ENCODE peak calls at places on chromosomes 13 and 19, in ten cellular contexts. B is amygdala; Z is naive thymus-derived CD8-positive, alpha-beta T cell; H is effector CD4-positive, alpha-beta T cell; I is EL; L is uterus; W is ovary; D is adrenal gland; O is NCI-H1436; C is activated naive CD8-positive, alpha-beta T cell treated with anti-CD3 and anti-CD28 coated beads for 36 hours. X is an unnamed sample.

GRCh38 chr13:46184277-46184699 is 2.3 kb upstream of the LCP1 start:
- DNase-seq in B (no peak), Z (peak), H (peak), I (peak), L (no peak), W (no peak), D (no peak), O (no peak), C (peak), X (no peak)

GRCh38 chr13:42803563-42804212 is 22.3 kb downstream of the FAM216B start:
- DNase-seq in B (no peak), Z (no peak), H (no peak), I (no peak), L (no peak), W (no peak), D (no peak), O (no peak), C (no peak), X (no peak)

GRCh38 chr13:28622286-28622685 is 36.6 kb upstream of the POMP start:
- DNase-seq in B (no peak), Z (no peak), H (no peak), I (no peak), L (no peak), W (no peak), D (peak), O (no peak), C (no peak), X (no peak)

GRCh38 chr19:45506991-45507863 is at the start of gene VASP:
- DNase-seq in B (peak), Z (peak), H (peak), I (peak), L (peak), W (peak), D (peak), O (peak), C (peak), X (peak)

GRCh38 chr13:23776698-23777570 is 112.3 kb downstream of the MIPEP start:
- DNase-seq in B (no peak), Z (no peak), H (no peak), I (no peak), L (no peak), W (no peak), D (no peak), O (no peak), C (no peak), X (no peak)

GRCh38 chr19:7505288-7505681 is 10.6 kb upstream of the ZNF358 start:
- DNase-seq in B (no peak), Z (no peak), H (no peak), I (no peak), L (no peak), W (no peak), D (no peak), O (peak), C (no peak), X (no peak)

GRCh38 chr13:23578411-23579071 is 8.3 kb downstream of the TNFRSF19 start:
- DNase-seq in B (no peak), Z (no peak), H (peak), I (peak), L (peak), W (peak), D (peak), O (peak), C (peak), X (peak)

GRCh38 chr13:51613535-51613934 is 29.3 kb downstream of the WDFY2 start:
- DNase-seq in B (no peak), Z (no peak), H (no peak), I (no peak), L (no peak), W (no peak), D (no peak), O (no peak), C (no peak), X (no peak)

GRCh38 chr19:6039541-6040225 is 61.7 kb upstream of the RANBP3 start:
- DNase-seq in B (no peak), Z (no peak), H (no peak), I (no peak), L (peak), W (no peak), D (no peak), O (no peak), C (no peak), X (peak)

GRCh38 chr19:6687117-6687516 is 17.2 kb upstream of the TNFSF14 start:
- DNase-seq in B (no peak), Z (no peak), H (no peak), I (no peak), L (no peak), W (no peak), D (no peak), O (no peak), C (no peak), X (no peak)

GRCh38 chr19:30287973-30288372 is 84.2 kb upstream of the ZNF536 start:
- DNase-seq in B (no peak), Z (no peak), H (no peak), I (no peak), L (no peak), W (no peak), D (no peak), O (no peak), C (no peak), X (no peak)

GRCh38 chr19:8335343-8336071 is 7.6 kb downstream of the KANK3 start:
- DNase-seq in B (no peak), Z (no peak), H (no peak), I (no peak), L (no peak), W (no peak), D (no peak), O (peak), C (peak), X (no peak)

GRCh38 chr13:103625194-103625593 is 559.0 kb upstream of the SLC10A2 start:
- DNase-seq in B (no peak), Z (no peak), H (no peak), I (no peak), L (no peak), W (no peak), D (no peak), O (no peak), C (no peak), X (no peak)

GRCh38 chr19:36449059-36449670 is 30.7 kb upstream of the ZFP82 start:
- DNase-seq in B (no peak), Z (no peak), H (no peak), I (peak), L (no peak), W (no peak), D (no peak), O (no peak), C (no peak), X (no peak)

GRCh38 chr13:41017153-41017552 is 2.0 kb downstream of the ELF1 start:
- DNase-seq in B (peak), Z (peak), H (no peak), I (no peak), L (no peak), W (no peak), D (no peak), O (no peak), C (no peak), X (no peak)

GRCh38 chr19:1214299-1214861 is 8.8 kb downstream of the STK11 start:
- DNase-seq in B (no peak), Z (no peak), H (no peak), I (no peak), L (no peak), W (no peak), D (no peak), O (no peak), C (no peak), X (no peak)

X was measured in mesenteric fat pad.